ENCODE peak calls at places on chromosomes 13 and 19, in ten cellular contexts. E is CD8-positive, alpha-beta T cell; X is left ventricle myocardium inferior; Y is brain microvascular endothelial cell; N is HepG2; G is ascending aorta; K is astrocyte; R is PC-3; O is AG10803; B is heart left ventricle. C is an unnamed sample.

GRCh38 chr19:3536429-3537100 is 2.4 kb upstream of the TEKTIP1 start:
- DNase-seq in E (no peak), X (peak; percentile 45), Y (no peak), N (no peak), G (no peak), K (no peak), R (no peak), O (no peak), B (no peak), C (no peak)

GRCh38 chr19:51246153-51246552 is 4.7 kb upstream of the SIGLECL1 start:
- DNase-seq in E (no peak), X (no peak), Y (peak; percentile 35), N (peak; percentile 3), G (no peak), K (no peak), R (peak; percentile 46), O (peak; percentile 1), B (no peak), C (peak; percentile 7)

GRCh38 chr13:97295279-97296182 is 73.4 kb downstream of the MBNL2 start:
- DNase-seq in E (no peak), X (no peak), Y (peak; percentile 36), N (no peak), G (no peak), K (peak; percentile 82), R (peak; percentile 92), O (peak; percentile 53), B (no peak), C (peak; percentile 72)

GRCh38 chr19:42280761-42281174 is 11.7 kb downstream of the CIC start:
- DNase-seq in E (no peak), X (no peak), Y (no peak), N (no peak), G (no peak), K (peak; percentile 64), R (no peak), O (peak; percentile 21), B (peak; percentile 75), C (no peak)

GRCh38 chr19:16338470-16339360 is 14.1 kb downstream of the KLF2 start:
- DNase-seq in E (peak; percentile 58), X (no peak), Y (peak; percentile 95), N (peak; percentile 28), G (peak; percentile 46), K (peak; percentile 98), R (peak; percentile 91), O (peak; percentile 95), B (no peak), C (peak; percentile 88)

GRCh38 chr13:33299626-33300025 is 14.1 kb upstream of the STARD13 start:
- DNase-seq in E (no peak), X (no peak), Y (no peak), N (no peak), G (no peak), K (no peak), R (no peak), O (no peak), B (no peak), C (no peak)

GRCh38 chr13:82136880-82137279 is 1745.4 kb downstream of the SLITRK1 start:
- DNase-seq in E (no peak), X (no peak), Y (no peak), N (no peak), G (no peak), K (no peak), R (peak; percentile 20), O (no peak), B (no peak), C (no peak)

GRCh38 chr19:13975870-13976269 is 23.6 kb downstream of the DCAF15 start:
- DNase-seq in E (no peak), X (no peak), Y (no peak), N (no peak), G (no peak), K (no peak), R (no peak), O (no peak), B (no peak), C (no peak)

GRCh38 chr19:19321143-19321577 is 531 bp downstream of the MAU2 start:
- DNase-seq in E (no peak), X (no peak), Y (no peak), N (peak; percentile 55), G (no peak), K (no peak), R (peak; percentile 29), O (peak; percentile 23), B (no peak), C (no peak)

GRCh38 chr19:1847684-1848398 is 442 bp downstream of the REXO1 start:
- DNase-seq in E (no peak), X (no peak), Y (peak; percentile 56), N (peak; percentile 75), G (no peak), K (no peak), R (peak; percentile 25), O (peak; percentile 32), B (peak; percentile 52), C (peak; percentile 56)

GRCh38 chr13:36038785-36039415 is 92.3 kb downstream of the DCLK1 start:
- DNase-seq in E (no peak), X (no peak), Y (peak; percentile 38), N (no peak), G (no peak), K (no peak), R (no peak), O (no peak), B (no peak), C (no peak)

GRCh38 chr13:95195146-95195545 is 106.1 kb downstream of the ABCC4 start:
- DNase-seq in E (no peak), X (no peak), Y (no peak), N (no peak), G (no peak), K (no peak), R (no peak), O (no peak), B (no peak), C (no peak)

GRCh38 chr19:8512115-8512967 is 1.6 kb downstream of the ZNF414 start:
- DNase-seq in E (no peak), X (no peak), Y (no peak), N (peak; percentile 60), G (no peak), K (no peak), R (peak; percentile 61), O (no peak), B (no peak), C (peak; percentile 23)

GRCh38 chr13:110124201-110124600 is 182.8 kb downstream of the COL4A1 start:
- DNase-seq in E (no peak), X (no peak), Y (no peak), N (no peak), G (no peak), K (no peak), R (no peak), O (no peak), B (no peak), C (no peak)
- TF ChIP-seq CTCF in E (no peak), X (no peak), Y (no peak), N (no peak), G (no peak), K (no peak), R (no peak), O (no peak), B (no peak), C (no peak)

DNA sequence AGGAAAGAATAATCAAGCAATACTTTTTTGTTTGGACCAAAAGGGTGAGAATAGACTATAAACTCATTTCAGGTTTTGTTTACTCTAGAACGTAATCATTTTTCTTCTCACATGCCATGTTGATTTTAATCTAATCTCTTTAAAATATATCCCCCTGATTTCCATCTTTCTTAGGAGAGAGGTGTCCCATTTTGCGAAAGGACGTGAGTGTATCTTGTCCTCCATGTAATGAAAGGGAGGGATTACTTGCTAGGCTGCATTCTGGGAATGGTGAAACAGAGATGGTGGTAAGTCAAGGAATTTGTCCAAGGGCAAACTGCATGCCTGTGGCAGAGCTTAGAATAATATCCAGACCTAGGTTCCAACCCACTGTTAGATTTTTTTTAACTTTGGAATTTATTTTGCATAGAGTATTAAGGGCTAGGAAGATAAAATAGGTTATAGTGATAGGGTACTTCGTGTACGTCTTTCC is 1.8 kb upstream of the ANKRD10 start:
- DNase-seq in E (no peak), X (no peak), Y (peak; percentile 79), N (no peak), G (no peak), K (peak; percentile 90), R (no peak), O (peak; percentile 92), B (no peak), C (peak; percentile 62)
- H3K4me3 ChIP-seq in E (no peak overlapping the region), X (peak overlapping the region; percentile 95), Y (no peak overlapping the region), N (no peak overlapping the region), G (no peak overlapping the region), K (peak overlapping the region; percentile 78), R (no peak overlapping the region), O (peak overlapping the region; percentile 1), B (no peak overlapping the region), C (no peak overlapping the region)

DNA sequence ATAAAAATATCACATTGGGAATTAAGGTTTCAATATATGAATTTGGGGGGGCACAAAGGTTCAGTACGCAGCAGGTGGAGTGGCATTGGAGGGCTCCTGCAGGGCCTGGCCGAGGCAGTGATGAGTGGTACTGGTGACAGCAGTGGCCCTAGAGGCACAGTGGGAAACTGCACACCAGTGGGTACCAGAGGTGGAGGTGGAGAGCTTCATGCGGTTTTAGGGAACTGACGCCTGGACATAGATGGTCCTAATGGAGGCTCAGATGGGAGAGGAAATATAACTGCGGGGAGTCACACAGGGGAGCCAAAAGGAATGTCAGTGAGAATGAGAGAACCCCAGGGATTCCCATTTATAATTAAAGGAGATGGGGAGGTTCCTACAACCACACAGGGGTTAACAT is 156.2 kb downstream of the COG6 start:
- DNase-seq in E (no peak), X (no peak), Y (no peak), N (no peak), G (no peak), K (no peak), R (no peak), O (no peak), B (no peak), C (no peak)
- TF ChIP-seq CTCF in E (no peak), X (no peak), Y (no peak), N (no peak), G (no peak), K (no peak), R (peak; percentile 18), O (no peak), B (no peak), C (no peak)

GRCh38 chr19:49538643-49539042 is 10.8 kb downstream of the RCN3 start:
- DNase-seq in E (no peak), X (no peak), Y (no peak), N (no peak), G (no peak), K (no peak), R (no peak), O (no peak), B (no peak), C (no peak)

GRCh38 chr19:49541914-49542313 is 14.1 kb downstream of the RCN3 start:
- DNase-seq in E (no peak), X (no peak), Y (no peak), N (no peak), G (no peak), K (no peak), R (no peak), O (no peak), B (no peak), C (no peak)

GRCh38 chr19:49536921-49537462 is 9.2 kb downstream of the RCN3 start:
- DNase-seq in E (no peak), X (no peak), Y (no peak), N (no peak), G (no peak), K (no peak), R (no peak), O (no peak), B (no peak), C (no peak)

GRCh38 chr19:49542446-49542845 is 14.6 kb downstream of the RCN3 start:
- DNase-seq in E (no peak), X (no peak), Y (no peak), N (no peak), G (no peak), K (no peak), R (no peak), O (no peak), B (no peak), C (no peak)

GRCh38 chr19:49539192-49539952 is 11.6 kb downstream of the RCN3 start:
- DNase-seq in E (no peak), X (no peak), Y (no peak), N (no peak), G (no peak), K (no peak), R (no peak), O (no peak), B (no peak), C (no peak)
- H3K4me3 ChIP-seq in E (no peak overlapping the region), X (no peak overlapping the region), Y (no peak overlapping the region), N (no peak overlapping the region), G (no peak overlapping the region), K (no peak overlapping the region), R (no peak overlapping the region), O (no peak overlapping the region), B (no peak overlapping the region), C (no peak overlapping the region)

C was measured in cardiac fibroblast.